ENCODE peak calls at places on chromosomes 4 and X, in four cellular contexts. F is A549, Z is HepG2, H is GM12878. Y is an unnamed sample.

GRCh38 chrX:34859191-34859590 is 83.4 kb upstream of the FAM47B start:
- DNase-seq in F (no peak), Z (no peak), H (no peak), Y (no peak)

GRCh38 chr4:139297001-139297410 is 4.3 kb upstream of the NAA15 start:
- DNase-seq in F (no peak), Z (peak), H (no peak), Y (no peak)

GRCh38 chrX:153765138-153766079 is 1.4 kb downstream of the PLXNB3 start:
- DNase-seq in F (no peak), Z (peak), H (no peak), Y (peak)

GRCh38 chrX:125203737-125204578 is 115.7 kb upstream of the TEX13C start:
- DNase-seq in F (no peak), Z (no peak), H (no peak), Y (peak)

GRCh38 chr4:136841526-136841925 is 690.8 kb downstream of the PCDH18 start:
- DNase-seq in F (no peak), Z (no peak), H (no peak), Y (no peak)

GRCh38 chrX:46330513-46330912 is 214.7 kb downstream of the ZNF674 start:
- DNase-seq in F (no peak), Z (no peak), H (no peak), Y (no peak)

GRCh38 chr4:52891743-52892142 is 29.6 kb downstream of the RASL11B start:
- DNase-seq in F (no peak), Z (no peak), H (no peak), Y (no peak)

GRCh38 chr4:185411833-185412232 is 13.9 kb downstream of the UFSP2 start:
- DNase-seq in F (no peak), Z (no peak), H (no peak), Y (no peak)

GRCh38 chr4:148270600-148270999 is 171.6 kb downstream of the NR3C2 start:
- DNase-seq in F (no peak), Z (no peak), H (no peak), Y (no peak)

GRCh38 chr4:151917145-151917775 is 156.5 kb upstream of the GATB start:
- DNase-seq in F (no peak), Z (no peak), H (no peak), Y (no peak)

GRCh38 chr4:24730256-24731001 is 64.9 kb upstream of the SOD3 start:
- DNase-seq in F (no peak), Z (no peak), H (no peak), Y (no peak)

GRCh38 chrX:63713510-63713909 is 71.5 kb downstream of the ARHGEF9 start:
- DNase-seq in F (no peak), Z (no peak), H (no peak), Y (no peak)

GRCh38 chr4:24394041-24394440 is 190.3 kb downstream of the DHX15 start:
- DNase-seq in F (no peak), Z (no peak), H (no peak), Y (no peak)

GRCh38 chr4:181528570-181529184 is 714.5 kb upstream of the TENM3 start:
- DNase-seq in F (peak), Z (peak), H (peak), Y (peak)

GRCh38 chr4:81875962-81876650 is 404.4 kb upstream of the RASGEF1B start:
- DNase-seq in F (no peak), Z (no peak), H (no peak), Y (no peak)

GRCh38 chrX:56031409-56031808 is 200.7 kb upstream of the KLF8 start:
- DNase-seq in F (no peak), Z (no peak), H (no peak), Y (no peak)

GRCh38 chr4:69038582-69038981 is 57.7 kb upstream of the UGT2B7 start:
- DNase-seq in F (no peak), Z (no peak), H (no peak), Y (no peak)

GRCh38 chr4:163587867-163588266 is 93.4 kb downstream of the TMA16 start:
- DNase-seq in F (no peak), Z (peak), H (peak), Y (peak)

GRCh38 chr4:118821590-118822293 is 14.2 kb downstream of the SEC24D start:
- DNase-seq in F (no peak), Z (peak), H (no peak), Y (no peak)

GRCh38 chr4:106370214-106370613 is 1.6 kb upstream of the GIMD1 start:
- DNase-seq in F (no peak), Z (no peak), H (no peak), Y (no peak)

GRCh38 chr4:139552908-139553307 is 3.1 kb downstream of the SETD7 start:
- DNase-seq in F (no peak), Z (no peak), H (no peak), Y (no peak)

GRCh38 chr4:47913858-47914218 is 545 bp downstream of the NFXL1 start:
- DNase-seq in F (peak), Z (peak), H (no peak), Y (no peak)

GRCh38 chr4:25088342-25088952 is 57.7 kb upstream of the LGI2 start:
- DNase-seq in F (no peak), Z (no peak), H (no peak), Y (peak)

GRCh38 chr4:178080312-178080711 is 638.1 kb upstream of the AGA start:
- DNase-seq in F (no peak), Z (no peak), H (no peak), Y (no peak)

GRCh38 chr4:118813561-118813960 is 22.4 kb downstream of the SEC24D start:
- DNase-seq in F (no peak), Z (no peak), H (no peak), Y (no peak)

GRCh38 chrX:71282514-71283408 is 674 bp upstream of the NONO start:
- DNase-seq in F (peak), Z (peak), H (no peak), Y (peak)

GRCh38 chr4:72629540-72629939 is 60.5 kb upstream of the ADAMTS3 start:
- DNase-seq in F (no peak), Z (no peak), H (no peak), Y (no peak)

GRCh38 chr4:77044458-77045124 is 31.2 kb downstream of the CCNI start:
- DNase-seq in F (no peak), Z (peak), H (peak), Y (no peak)

GRCh38 chrX:101057095-101057714 is 5.3 kb upstream of the TRMT2B start:
- DNase-seq in F (no peak), Z (no peak), H (peak), Y (no peak)

GRCh38 chr4:86338521-86338920 is 21.3 kb downstream of the MAPK10 start:
- DNase-seq in F (no peak), Z (no peak), H (no peak), Y (no peak)

GRCh38 chrX:11543249-11543648 is 122.5 kb downstream of the ARHGAP6 start:
- DNase-seq in F (no peak), Z (no peak), H (no peak), Y (no peak)

GRCh38 chr4:145938618-145939177 is at the start of gene ZNF827:
- DNase-seq in F (no peak), Z (peak), H (peak), Y (peak)

GRCh38 chrX:13851996-13852695 is 35.3 kb upstream of the GPM6B start:
- DNase-seq in F (no peak), Z (no peak), H (no peak), Y (no peak)

GRCh38 chrX:47743504-47743903 is 84.5 kb upstream of the UXT start:
- DNase-seq in F (no peak), Z (no peak), H (no peak), Y (no peak)

GRCh38 chrX:72262077-72262476 is 15.0 kb downstream of the RPS4X start:
- DNase-seq in F (no peak), Z (peak), H (no peak), Y (no peak)

GRCh38 chrX:28278236-28278635 is 297.0 kb upstream of the DCAF8L1 start:
- DNase-seq in F (no peak), Z (no peak), H (no peak), Y (no peak)

GRCh38 chr4:21013501-21013900 is 313.2 kb downstream of the PACRGL start:
- DNase-seq in F (no peak), Z (no peak), H (no peak), Y (no peak)

DNA sequence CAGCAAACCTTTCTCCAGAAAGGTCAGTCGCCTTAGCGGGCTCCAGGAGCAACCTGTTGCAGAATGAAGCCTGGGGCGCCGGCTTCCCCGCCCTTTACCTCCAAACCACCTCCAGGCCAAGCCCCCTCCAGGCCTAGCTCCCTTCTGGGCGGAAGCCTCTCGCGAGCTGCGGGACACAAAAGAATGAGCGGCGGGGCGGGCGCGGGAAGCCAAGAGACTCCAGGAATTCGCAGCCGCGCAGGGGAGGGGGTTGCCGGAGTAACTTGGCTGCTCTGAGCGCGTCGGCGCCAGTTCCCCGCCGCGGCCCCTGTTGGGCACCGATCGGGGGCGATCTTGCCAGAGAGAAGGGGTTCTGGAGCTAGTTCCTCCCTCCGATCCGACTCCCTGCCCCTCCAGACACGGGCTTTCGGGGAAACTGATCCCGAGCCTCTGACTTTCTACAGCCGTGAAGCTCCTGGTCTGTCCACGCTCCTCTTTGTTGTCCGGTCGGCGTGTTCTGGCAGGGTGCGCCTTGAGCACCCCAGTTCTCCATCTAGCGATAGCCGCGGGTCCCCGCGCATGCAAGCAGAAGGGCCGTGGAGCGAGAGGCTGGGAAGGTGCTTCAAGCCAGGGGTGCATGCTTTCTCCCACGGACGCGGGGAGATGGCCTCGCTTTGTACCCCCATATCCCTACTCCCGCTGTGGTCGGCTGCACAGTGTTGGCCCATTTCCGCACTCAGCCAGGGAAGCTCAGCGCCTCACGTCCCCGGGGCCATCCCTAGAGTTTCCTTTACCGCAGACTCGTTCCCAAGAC is 1.2 kb downstream of the PROM1 start:
- DNase-seq in F (peak), Z (peak), H (no peak), Y (peak)
- TF ChIP-seq PBX3 in F (no peak), Z (no peak), H (no peak), Y (no peak)

GRCh38 chr4:64306255-64306565 is 103.0 kb downstream of the TECRL start:
- DNase-seq in F (no peak), Z (no peak), H (no peak), Y (no peak)
- H3K27ac ChIP-seq in F (no peak), Z (no peak), H (no peak), Y (no peak)

GRCh38 chrX:1914606-1915365 is 299.9 kb downstream of the ASMT start:
- DNase-seq in F (no peak), Z (no peak), H (no peak), Y (no peak)

GRCh38 chrX:1918780-1919179 is 303.9 kb downstream of the ASMT start:
- DNase-seq in F (no peak), Z (no peak), H (no peak), Y (no peak)
- TF ChIP-seq PBX3 in F (no peak), Z (no peak), H (no peak), Y (no peak)

GRCh38 chrX:129984196-129984962 is 1.9 kb downstream of the BCORL1 start:
- DNase-seq in F (peak), Z (no peak), H (no peak), Y (peak)
- H3K27ac ChIP-seq in F (no peak), Z (no peak), H (no peak), Y (no peak)

DNA sequence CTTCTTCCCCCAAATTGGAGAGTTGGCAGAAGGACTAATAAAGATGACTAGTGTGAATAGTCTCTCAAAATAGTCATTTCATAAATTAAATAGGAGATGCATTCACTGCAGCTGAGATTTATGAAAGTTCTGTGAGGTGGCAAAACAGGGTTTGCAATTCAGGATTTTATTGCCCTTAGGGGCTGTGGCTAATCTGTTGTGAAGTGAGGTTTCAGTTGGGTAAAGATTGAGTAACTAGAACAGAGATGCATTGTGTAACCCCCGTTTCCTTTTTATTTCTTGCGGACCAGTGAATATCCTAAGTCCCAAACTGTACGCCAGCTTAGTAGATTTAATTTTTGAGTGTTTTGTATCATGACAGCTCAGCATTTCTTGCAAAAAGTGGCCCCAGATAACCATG is 16.2 kb upstream of the SCRG1 start:
- DNase-seq in F (no peak), Z (no peak), H (no peak), Y (no peak)
- TF ChIP-seq PBX3 in F (no peak), Z (no peak), H (no peak), Y (no peak)

DNA sequence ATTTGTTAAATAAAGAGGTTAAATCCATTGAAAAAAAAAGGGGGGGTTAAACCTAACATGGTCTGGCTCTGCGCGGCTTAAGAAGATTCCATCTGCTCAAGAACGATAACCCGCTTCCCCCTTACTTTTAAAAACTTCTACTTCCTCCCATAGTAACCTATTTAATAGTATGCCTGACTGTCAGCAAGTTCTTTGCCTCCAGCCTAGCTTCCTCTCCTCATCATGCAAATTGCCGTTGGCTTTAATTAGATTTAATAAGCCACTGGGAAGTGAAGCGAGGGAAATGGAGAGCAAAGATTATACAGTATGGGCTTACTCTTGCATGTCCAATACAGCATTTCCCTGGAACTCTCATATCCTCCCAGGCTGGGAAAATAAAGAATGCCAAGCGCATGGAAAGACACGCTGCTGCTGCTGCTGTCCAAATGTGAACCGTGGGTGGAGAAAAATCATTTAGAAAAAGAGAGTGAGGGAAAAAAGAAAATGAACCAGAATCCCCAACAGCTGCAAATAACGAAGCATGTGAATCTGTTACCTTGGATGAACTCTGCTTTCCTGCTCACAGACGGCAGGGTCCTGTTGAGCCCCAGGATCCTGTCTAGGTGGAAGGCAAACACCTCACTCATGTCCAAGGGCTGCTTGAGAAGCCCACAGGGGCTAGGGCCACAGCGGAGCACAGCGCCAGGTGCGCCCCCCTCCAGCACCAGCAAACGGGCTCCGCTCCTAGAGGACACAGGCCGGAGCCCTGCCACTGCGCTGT is 2.7 kb downstream of the GASK1B start:
- DNase-seq in F (no peak), Z (peak), H (no peak), Y (no peak)
- H3K27ac ChIP-seq in F (peak), Z (peak), H (no peak), Y (no peak)

GRCh38 chr4:30945586-30945985 is 225.4 kb downstream of the PCDH7 start:
- DNase-seq in F (no peak), Z (no peak), H (no peak), Y (no peak)
- TF ChIP-seq PBX3 in F (no peak), Z (no peak), H (no peak), Y (no peak)

DNA sequence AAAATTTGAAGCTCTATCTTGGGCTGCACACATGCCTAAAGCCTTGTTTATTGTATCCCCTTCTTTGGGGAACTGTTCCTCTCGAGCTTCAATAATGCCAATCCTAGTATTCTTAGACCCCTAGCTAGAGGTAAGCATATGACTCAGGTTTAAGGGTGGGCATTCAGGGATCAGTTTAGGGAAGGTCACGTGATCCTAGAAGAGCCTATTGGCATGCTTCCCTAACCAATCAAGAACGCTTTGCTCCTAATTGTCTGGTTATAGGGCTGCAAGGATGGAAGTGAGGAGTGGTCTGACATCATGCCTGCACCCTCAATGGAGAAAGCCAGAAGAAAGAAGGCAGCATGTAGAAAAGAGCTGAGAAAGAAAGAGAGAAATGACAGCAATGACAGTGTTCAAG is 46.9 kb downstream of the TLR10 start:
- DNase-seq in F (no peak), Z (no peak), H (no peak), Y (no peak)
- H3K27ac ChIP-seq in F (no peak), Z (no peak), H (no peak), Y (no peak)

DNA sequence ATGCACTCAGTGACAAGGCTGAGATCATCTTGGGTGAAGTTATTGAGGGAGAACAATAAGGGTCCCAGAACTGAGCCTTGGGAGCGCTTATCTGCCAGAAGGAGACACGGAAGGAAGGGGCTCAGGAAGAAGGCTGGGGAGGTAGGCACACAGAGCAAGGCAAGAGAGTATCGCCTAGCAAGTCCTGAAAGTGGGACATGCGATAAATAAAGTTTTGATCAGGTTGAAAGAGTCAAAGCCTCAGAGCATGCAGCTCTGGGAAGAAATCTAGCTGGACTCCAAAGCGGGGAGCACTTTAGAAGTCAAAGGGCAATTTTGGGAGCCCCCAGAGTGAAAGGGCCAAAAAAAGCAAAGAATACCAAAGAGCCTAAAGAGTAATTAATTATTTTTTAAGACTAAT is 17.7 kb upstream of the ANXA3 start:
- DNase-seq in F (no peak), Z (no peak), H (no peak), Y (no peak)
- TF ChIP-seq PBX3 in F (no peak), Z (no peak), H (no peak), Y (no peak)